ENCODE peak calls at places on chromosomes 13 and 19, in five cellular contexts. One of them, this sample, is unnamed.

GRCh38 chr13:28820099-28821051 is at the start of gene MTUS2:
- DNase-seq in lower lobe of right lung: no peak
- DNase-seq in substantia nigra: no peak
- DNase-seq in esophagus squamous epithelium: no peak
- DNase-seq in right cardiac atrium: peak
- DNase-seq in this sample: no peak

GRCh38 chr19:28618504-28618903 is 594.4 kb downstream of the UQCRFS1 start:
- DNase-seq in lower lobe of right lung: no peak
- DNase-seq in right cardiac atrium: no peak
- DNase-seq in esophagus squamous epithelium: no peak
- DNase-seq in substantia nigra: no peak
- DNase-seq in this sample: no peak

GRCh38 chr13:48231080-48231479 is 1.9 kb upstream of the ITM2B start:
- DNase-seq in lower lobe of right lung: no peak
- DNase-seq in esophagus squamous epithelium: no peak
- DNase-seq in right cardiac atrium: no peak
- DNase-seq in substantia nigra: no peak
- DNase-seq in this sample: no peak

GRCh38 chr13:92951273-92951820 is 275.3 kb upstream of the GPC6 start:
- DNase-seq in substantia nigra: no peak
- DNase-seq in lower lobe of right lung: no peak
- DNase-seq in esophagus squamous epithelium: no peak
- DNase-seq in right cardiac atrium: no peak
- DNase-seq in this sample: no peak

GRCh38 chr19:944171-944567 is 18.3 kb downstream of the ARID3A start:
- DNase-seq in right cardiac atrium: peak
- DNase-seq in lower lobe of right lung: no peak
- DNase-seq in esophagus squamous epithelium: no peak
- DNase-seq in substantia nigra: no peak
- DNase-seq in this sample: no peak

GRCh38 chr13:62033932-62034331 is 618.3 kb upstream of the PCDH20 start:
- DNase-seq in right cardiac atrium: no peak
- DNase-seq in substantia nigra: no peak
- DNase-seq in esophagus squamous epithelium: no peak
- DNase-seq in lower lobe of right lung: no peak
- DNase-seq in this sample: no peak

GRCh38 chr19:2391118-2391725 is 31.2 kb downstream of the TMPRSS9 start:
- DNase-seq in esophagus squamous epithelium: no peak
- DNase-seq in lower lobe of right lung: no peak
- DNase-seq in substantia nigra: no peak
- DNase-seq in right cardiac atrium: no peak
- DNase-seq in this sample: no peak

GRCh38 chr19:47886010-47886559 is at the start of gene SULT2A1:
- DNase-seq in lower lobe of right lung: no peak
- DNase-seq in substantia nigra: no peak
- DNase-seq in esophagus squamous epithelium: no peak
- DNase-seq in right cardiac atrium: no peak
- DNase-seq in this sample: peak

GRCh38 chr19:33040994-33041827 is 23.5 kb downstream of the RHPN2 start:
- DNase-seq in substantia nigra: peak
- DNase-seq in right cardiac atrium: no peak
- DNase-seq in lower lobe of right lung: no peak
- DNase-seq in esophagus squamous epithelium: no peak
- DNase-seq in this sample: no peak

GRCh38 chr13:27797228-27797624 is 4.9 kb downstream of the GSX1 start:
- DNase-seq in esophagus squamous epithelium: no peak
- DNase-seq in right cardiac atrium: no peak
- DNase-seq in substantia nigra: no peak
- DNase-seq in lower lobe of right lung: no peak
- DNase-seq in this sample: no peak

GRCh38 chr13:113730145-113730750 is 28.8 kb upstream of the TMEM255B start:
- DNase-seq in esophagus squamous epithelium: no peak
- DNase-seq in substantia nigra: no peak
- DNase-seq in lower lobe of right lung: peak
- DNase-seq in right cardiac atrium: no peak
- DNase-seq in this sample: no peak

GRCh38 chr19:55212447-55212846 is 3.1 kb upstream of the PTPRH start:
- DNase-seq in esophagus squamous epithelium: no peak
- DNase-seq in right cardiac atrium: no peak
- DNase-seq in substantia nigra: no peak
- DNase-seq in lower lobe of right lung: no peak
- DNase-seq in this sample: no peak

GRCh38 chr13:59182241-59182640 is 981.5 kb downstream of the DIAPH3 start:
- DNase-seq in right cardiac atrium: no peak
- DNase-seq in substantia nigra: no peak
- DNase-seq in lower lobe of right lung: no peak
- DNase-seq in esophagus squamous epithelium: no peak
- DNase-seq in this sample: no peak

GRCh38 chr13:40476175-40476958 is 190.1 kb downstream of the FOXO1 start:
- DNase-seq in lower lobe of right lung: no peak
- DNase-seq in esophagus squamous epithelium: no peak
- DNase-seq in substantia nigra: no peak
- DNase-seq in right cardiac atrium: no peak
- DNase-seq in this sample: no peak

GRCh38 chr13:51260154-51260553 is 38.0 kb downstream of the FAM124A start:
- DNase-seq in esophagus squamous epithelium: no peak
- DNase-seq in lower lobe of right lung: no peak
- DNase-seq in right cardiac atrium: no peak
- DNase-seq in substantia nigra: no peak
- DNase-seq in this sample: peak